ENCODE peak calls at places on chromosomes 4 and X, in four cellular contexts. One of them, this sample, is unnamed.

GRCh38 chrX:133307094-133307493 is 88.9 kb upstream of the TFDP3 start:
- DNase-seq in thoracic aorta: no peak
- DNase-seq in ovary: no peak
- DNase-seq in lower leg skin: no peak
- DNase-seq in this sample: no peak

GRCh38 chr4:85747871-85748491 is 273.0 kb downstream of the ARHGAP24 start:
- DNase-seq in thoracic aorta: no peak
- DNase-seq in ovary: peak
- DNase-seq in lower leg skin: no peak
- DNase-seq in this sample: no peak

GRCh38 chr4:158015241-158015640 is 157.6 kb downstream of the GASK1B start:
- DNase-seq in thoracic aorta: no peak
- DNase-seq in ovary: no peak
- DNase-seq in lower leg skin: no peak
- DNase-seq in this sample: no peak

GRCh38 chr4:157143365-157143764 is 67.4 kb downstream of the GLRB start:
- DNase-seq in thoracic aorta: no peak
- DNase-seq in ovary: no peak
- DNase-seq in lower leg skin: no peak
- DNase-seq in this sample: no peak

GRCh38 chrX:42973321-42973720 is 195.4 kb upstream of the PPP1R2C start:
- DNase-seq in thoracic aorta: no peak
- DNase-seq in ovary: no peak
- DNase-seq in lower leg skin: no peak
- DNase-seq in this sample: no peak

GRCh38 chrX:113384628-113385027 is 544.0 kb upstream of the AMOT start:
- DNase-seq in thoracic aorta: peak
- DNase-seq in ovary: no peak
- DNase-seq in lower leg skin: no peak
- DNase-seq in this sample: no peak

GRCh38 chr4:56128231-56128630 is 179.5 kb downstream of the CEP135 start:
- DNase-seq in thoracic aorta: no peak
- DNase-seq in ovary: no peak
- DNase-seq in lower leg skin: no peak
- DNase-seq in this sample: no peak

GRCh38 chr4:129822708-129823504 is 727.0 kb downstream of the C4orf33 start:
- DNase-seq in thoracic aorta: no peak
- DNase-seq in ovary: no peak
- DNase-seq in lower leg skin: no peak
- DNase-seq in this sample: no peak

GRCh38 chr4:21447320-21448055 is 501.1 kb downstream of the KCNIP4 start:
- DNase-seq in thoracic aorta: no peak
- DNase-seq in ovary: no peak
- DNase-seq in lower leg skin: no peak
- DNase-seq in this sample: no peak

GRCh38 chrX:47562615-47563243 is 1.7 kb downstream of the ARAF start:
- DNase-seq in thoracic aorta: no peak
- DNase-seq in ovary: no peak
- DNase-seq in lower leg skin: no peak
- DNase-seq in this sample: no peak

GRCh38 chr4:72843466-72843865 is 226.1 kb downstream of the COX18 start:
- DNase-seq in thoracic aorta: no peak
- DNase-seq in ovary: no peak
- DNase-seq in lower leg skin: no peak
- DNase-seq in this sample: no peak

GRCh38 chr4:95508421-95508820 is 40.4 kb downstream of the UNC5C start:
- DNase-seq in thoracic aorta: no peak
- DNase-seq in ovary: no peak
- DNase-seq in lower leg skin: no peak
- DNase-seq in this sample: no peak

GRCh38 chrX:87299563-87300160 is 217.9 kb upstream of the KLHL4 start:
- DNase-seq in thoracic aorta: no peak
- DNase-seq in ovary: no peak
- DNase-seq in lower leg skin: no peak
- DNase-seq in this sample: no peak
- TF ChIP-seq CTCF in thoracic aorta: no peak
- TF ChIP-seq CTCF in ovary: no peak
- TF ChIP-seq CTCF in lower leg skin: no peak
- TF ChIP-seq CTCF in this sample: peak

GRCh38 chr4:162959056-162959455 is 207.6 kb downstream of the NAF1 start:
- DNase-seq in thoracic aorta: no peak
- DNase-seq in ovary: no peak
- DNase-seq in lower leg skin: no peak
- DNase-seq in this sample: no peak
- TF ChIP-seq CTCF in thoracic aorta: no peak
- TF ChIP-seq CTCF in ovary: no peak
- TF ChIP-seq CTCF in lower leg skin: no peak
- TF ChIP-seq CTCF in this sample: no peak

GRCh38 chr4:154564311-154564710 is 1.5 kb downstream of the FGB start:
- DNase-seq in thoracic aorta: no peak
- DNase-seq in ovary: no peak
- DNase-seq in lower leg skin: no peak
- DNase-seq in this sample: no peak

GRCh38 chr4:154560824-154561231 is 2.0 kb upstream of the FGB start:
- DNase-seq in thoracic aorta: no peak
- DNase-seq in ovary: no peak
- DNase-seq in lower leg skin: no peak
- DNase-seq in this sample: no peak

GRCh38 chr4:154562697-154563254 is at the start of gene FGB:
- DNase-seq in thoracic aorta: no peak
- DNase-seq in ovary: no peak
- DNase-seq in lower leg skin: no peak
- DNase-seq in this sample: no peak

GRCh38 chr4:154559931-154560801 is 2.6 kb upstream of the FGB start:
- DNase-seq in thoracic aorta: no peak
- DNase-seq in ovary: no peak
- DNase-seq in lower leg skin: no peak
- DNase-seq in this sample: no peak

DNA sequence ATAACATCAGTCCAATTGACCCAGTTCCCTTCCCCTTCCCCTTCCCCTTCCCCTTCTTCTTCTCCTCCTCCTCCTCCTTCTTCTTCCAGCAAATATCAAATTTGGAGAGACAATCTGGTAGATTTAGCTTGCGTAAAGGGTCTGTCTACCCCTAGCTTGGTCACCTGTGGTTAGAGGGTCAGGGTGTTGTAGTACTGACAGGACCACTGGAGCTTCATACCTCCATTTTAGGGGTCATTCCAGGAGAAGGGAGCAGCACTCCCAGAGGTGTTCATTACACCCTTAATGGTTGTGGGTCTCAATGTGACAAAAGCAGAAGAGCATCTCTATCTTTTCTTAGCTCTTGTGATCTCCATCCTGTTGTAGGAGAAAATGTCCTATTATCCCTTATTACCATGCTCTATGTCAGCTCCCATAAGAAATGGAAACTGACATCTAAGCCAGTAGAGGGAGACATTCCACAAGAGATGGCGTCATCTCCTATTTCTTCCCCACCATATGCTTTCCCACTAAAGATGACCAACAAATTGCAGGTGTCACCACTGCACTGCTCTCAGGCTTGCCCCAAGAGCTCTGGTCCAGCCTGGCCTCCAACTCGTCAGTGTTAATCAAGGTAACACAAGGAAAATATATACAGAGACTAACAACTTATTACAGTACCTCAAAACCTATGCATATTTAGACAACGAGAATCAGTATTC is 3.5 kb upstream of the FGB start:
- DNase-seq in thoracic aorta: no peak
- DNase-seq in ovary: no peak
- DNase-seq in lower leg skin: no peak
- DNase-seq in this sample: no peak
- TF ChIP-seq CTCF in thoracic aorta: no peak
- TF ChIP-seq CTCF in ovary: no peak
- TF ChIP-seq CTCF in lower leg skin: no peak
- TF ChIP-seq CTCF in this sample: no peak

GRCh38 chr4:7872264-7872771 is 67.3 kb downstream of the AFAP1 start:
- DNase-seq in thoracic aorta: no peak
- DNase-seq in ovary: peak
- DNase-seq in lower leg skin: peak
- DNase-seq in this sample: no peak
- TF ChIP-seq CTCF in thoracic aorta: no peak
- TF ChIP-seq CTCF in ovary: no peak
- TF ChIP-seq CTCF in lower leg skin: no peak
- TF ChIP-seq CTCF in this sample: no peak

DNA sequence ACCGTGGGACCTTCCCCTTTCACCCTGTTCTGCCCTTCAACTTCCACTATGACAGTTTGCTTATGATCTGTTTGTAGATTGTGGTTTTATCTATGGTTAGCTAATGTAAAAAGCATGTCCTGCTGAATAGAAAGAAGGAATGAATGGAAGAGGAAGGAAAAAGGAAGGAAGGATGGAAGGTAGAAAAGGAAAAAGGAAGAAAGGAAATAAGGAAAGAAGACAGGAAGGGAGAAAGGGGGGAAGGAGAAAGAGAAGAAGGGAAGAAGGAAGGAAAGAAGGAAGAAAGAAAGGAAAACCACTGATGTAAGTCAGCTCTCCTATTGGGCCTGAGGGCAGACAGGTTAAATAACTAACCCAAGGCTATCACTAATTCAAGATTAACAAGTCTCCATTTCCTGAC is 319.1 kb upstream of the KLF3 start:
- DNase-seq in thoracic aorta: no peak
- DNase-seq in ovary: no peak
- DNase-seq in lower leg skin: no peak
- DNase-seq in this sample: no peak
- TF ChIP-seq CTCF in thoracic aorta: no peak
- TF ChIP-seq CTCF in ovary: no peak
- TF ChIP-seq CTCF in lower leg skin: no peak
- TF ChIP-seq CTCF in this sample: no peak

GRCh38 chrX:41863343-41864203 is 59.8 kb downstream of the CASK start:
- DNase-seq in thoracic aorta: no peak
- DNase-seq in ovary: no peak
- DNase-seq in lower leg skin: no peak
- DNase-seq in this sample: no peak
- TF ChIP-seq CTCF in thoracic aorta: no peak
- TF ChIP-seq CTCF in ovary: no peak
- TF ChIP-seq CTCF in lower leg skin: no peak
- TF ChIP-seq CTCF in this sample: no peak

This sample was measured in mesothelial cell of epicardium.